ENCODE peak calls at places on chromosomes 11 and 22, in nine cellular contexts. B is adipocyte; L is heart right ventricle; P is CD8-positive, alpha-beta memory T cell; T is MM.1S; J is OCI-LY7; W is ovary; I is cardiac muscle cell; F is GM23248. Z is an unnamed sample.

GRCh38 chr11:129090056-129090455 is 102.1 kb downstream of the ARHGAP32 start:
- DNase-seq in P (no peak), T (no peak), J (no peak), L (no peak), B (peak; percentile 47), W (no peak), F (peak; percentile 26), I (peak; percentile 70), Z (no peak)

GRCh38 chr11:58061813-58062212 is 31.1 kb downstream of the OR6Q1 start:
- DNase-seq in W (no peak), T (no peak), I (peak; percentile 49), P (no peak), J (no peak), L (no peak), B (no peak), F (peak; percentile 96), Z (no peak)

GRCh38 chr11:122748968-122749687 is 89.2 kb upstream of the CRTAM start:
- DNase-seq in F (peak; percentile 97), W (no peak), T (peak; percentile 97), P (no peak), I (peak; percentile 88), B (peak; percentile 74), L (peak; percentile 16), J (peak; percentile 70), Z (no peak)

GRCh38 chr11:19711911-19712280 is 741 bp upstream of the NAV2 start:
- DNase-seq in P (no peak), J (no peak), L (no peak), I (no peak), T (peak; percentile 55), W (no peak), B (no peak), F (peak; percentile 62), Z (no peak)

GRCh38 chr22:27192135-27192900 is 534.9 kb downstream of the MIAT start:
- DNase-seq in I (peak; percentile 25), F (peak; percentile 26), P (no peak), T (no peak), W (no peak), B (no peak), J (no peak), L (no peak), Z (no peak)

GRCh38 chr22:47204002-47204979 is 441.8 kb downstream of the TBC1D22A start:
- DNase-seq in W (peak; percentile 86), L (no peak), T (no peak), P (no peak), F (no peak), J (no peak), I (peak; percentile 15), B (no peak), Z (no peak)

GRCh38 chr11:10692716-10693115 is 839 bp downstream of the IRAG1 start:
- DNase-seq in P (no peak), W (no peak), F (no peak), I (no peak), J (no peak), L (no peak), T (no peak), B (no peak), Z (no peak)

GRCh38 chr11:75422248-75423231 is 10.5 kb downstream of the KLHL35 start:
- DNase-seq in F (no peak), T (no peak), P (no peak), B (no peak), L (no peak), J (no peak), I (no peak), W (no peak), Z (no peak)

DNA sequence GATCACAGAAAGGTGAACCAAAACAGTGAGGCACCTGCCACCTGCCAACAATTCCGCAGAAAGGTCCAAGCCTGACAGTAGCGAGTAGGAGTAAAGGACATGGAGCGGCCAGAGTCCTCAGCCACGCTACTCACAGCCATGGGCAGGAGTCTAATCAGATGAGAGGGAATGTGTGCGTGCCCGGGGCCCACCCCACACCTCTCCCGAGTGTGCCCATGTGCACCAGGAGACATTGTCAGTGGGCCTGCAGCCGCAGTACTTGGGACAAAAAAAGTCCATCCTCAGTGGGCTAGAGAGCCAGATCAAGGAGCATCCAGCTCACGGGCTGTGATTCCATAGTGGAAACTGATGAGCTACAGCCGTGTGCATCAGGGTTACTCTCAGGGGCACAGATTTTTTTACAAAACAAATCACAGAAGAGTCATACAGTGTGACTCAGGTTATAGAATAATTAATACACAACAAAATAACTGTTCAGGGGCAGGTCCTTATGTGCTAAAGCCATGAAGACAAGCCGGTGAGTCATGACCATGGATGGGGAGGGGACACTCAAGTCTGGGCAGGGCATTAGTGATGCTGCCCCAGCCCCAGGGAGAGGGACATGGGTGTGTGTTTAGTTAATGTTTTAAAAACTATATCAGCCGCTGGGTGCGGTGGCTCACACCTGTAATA is 12.0 kb downstream of the SART1 start:
- DNase-seq in B (no peak), P (no peak), I (no peak), L (no peak), F (peak; percentile 68), J (no peak), W (no peak), T (no peak), Z (no peak)
- H3K4me1 ChIP-seq in B (peaks cover 14% of the 10 kb centered on the region), P (no peaks in the 10 kb centered on the region), I (no peaks in the 10 kb centered on the region), L (no peaks in the 10 kb centered on the region), F (no peaks in the 10 kb centered on the region), J (no peaks in the 10 kb centered on the region), W (no peaks in the 10 kb centered on the region), T (no peaks in the 10 kb centered on the region), Z (no peaks in the 10 kb centered on the region)

GRCh38 chr11:35165416-35166368 is 26.7 kb downstream of the CD44 start:
- DNase-seq in I (peak; percentile 87), T (peak; percentile 98), J (peak; percentile 82), W (no peak), B (peak; percentile 75), L (peak; percentile 43), F (peak; percentile 88), P (peak; percentile 99), Z (no peak)
- H3K4me1 ChIP-seq in I (peaks cover 10% of the 10 kb centered on the region), T (peaks cover 93% of the 10 kb centered on the region), J (peaks cover 43% of the 10 kb centered on the region), W (peaks cover 5% of the 10 kb centered on the region), B (peaks cover 100% of the 10 kb centered on the region), L (peaks cover 41% of the 10 kb centered on the region), F (peaks cover 98% of the 10 kb centered on the region), P (peaks cover 97% of the 10 kb centered on the region), Z (peaks cover 1% of the 10 kb centered on the region)

DNA sequence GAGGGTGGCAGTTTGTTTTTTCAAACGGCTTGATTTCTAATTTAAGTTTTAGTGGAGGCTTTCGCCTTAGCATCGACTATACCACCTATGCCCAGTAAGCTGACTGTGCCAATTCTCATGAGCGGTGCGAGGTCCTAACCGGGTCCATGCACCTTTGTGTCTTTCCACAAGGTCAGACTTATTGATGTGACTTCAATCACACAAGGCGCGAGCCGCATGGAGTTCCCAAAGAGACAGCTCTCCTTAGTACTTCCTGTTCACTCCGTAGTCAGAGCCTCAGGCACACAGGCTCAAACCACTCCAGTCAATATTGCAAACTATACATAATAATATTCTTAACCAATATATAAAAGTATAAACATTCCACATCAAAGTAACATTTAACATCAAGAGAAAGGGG is 18.2 kb downstream of the ST14 start:
- DNase-seq in B (no peak), I (no peak), J (peak; percentile 29), F (no peak), W (no peak), P (no peak), L (no peak), T (no peak), Z (no peak)
- H3K4me1 ChIP-seq in B (peaks cover 18% of the 10 kb centered on the region), I (peaks cover 19% of the 10 kb centered on the region), J (peaks cover 86% of the 10 kb centered on the region), F (peaks cover 9% of the 10 kb centered on the region), W (peaks cover 6% of the 10 kb centered on the region), P (no peaks in the 10 kb centered on the region), L (peaks cover 41% of the 10 kb centered on the region), T (peaks cover 55% of the 10 kb centered on the region), Z (no peaks in the 10 kb centered on the region)

GRCh38 chr11:118000850-118001228 is 14.6 kb downstream of the IL10RA start:
- DNase-seq in I (no peak), L (no peak), P (no peak), T (no peak), F (no peak), J (no peak), B (no peak), W (no peak), Z (no peak)
- H3K4me1 ChIP-seq in I (peaks cover 4% of the 10 kb centered on the region), L (peaks cover 3% of the 10 kb centered on the region), P (peaks cover 88% of the 10 kb centered on the region), T (peaks cover 38% of the 10 kb centered on the region), F (no peaks in the 10 kb centered on the region), J (peaks cover 40% of the 10 kb centered on the region), B (no peaks in the 10 kb centered on the region), W (peaks cover 3% of the 10 kb centered on the region), Z (peaks cover 1% of the 10 kb centered on the region)

GRCh38 chr11:112996924-112997323 is 35.7 kb downstream of the NCAM1 start:
- DNase-seq in W (no peak), T (no peak), I (no peak), P (no peak), J (no peak), F (no peak), B (no peak), L (no peak), Z (no peak)

GRCh38 chr11:113006916-113007445 is 45.8 kb downstream of the NCAM1 start:
- DNase-seq in I (peak; percentile 15), B (no peak), L (no peak), J (no peak), F (no peak), W (no peak), P (no peak), T (no peak), Z (no peak)

GRCh38 chr11:112999518-112999917 is 38.3 kb downstream of the NCAM1 start:
- DNase-seq in W (no peak), B (no peak), I (no peak), P (no peak), T (no peak), F (no peak), J (no peak), L (no peak), Z (no peak)

GRCh38 chr11:112997829-112998228 is 36.6 kb downstream of the NCAM1 start:
- DNase-seq in I (no peak), B (no peak), J (no peak), F (no peak), T (no peak), P (no peak), W (no peak), L (no peak), Z (no peak)

DNA sequence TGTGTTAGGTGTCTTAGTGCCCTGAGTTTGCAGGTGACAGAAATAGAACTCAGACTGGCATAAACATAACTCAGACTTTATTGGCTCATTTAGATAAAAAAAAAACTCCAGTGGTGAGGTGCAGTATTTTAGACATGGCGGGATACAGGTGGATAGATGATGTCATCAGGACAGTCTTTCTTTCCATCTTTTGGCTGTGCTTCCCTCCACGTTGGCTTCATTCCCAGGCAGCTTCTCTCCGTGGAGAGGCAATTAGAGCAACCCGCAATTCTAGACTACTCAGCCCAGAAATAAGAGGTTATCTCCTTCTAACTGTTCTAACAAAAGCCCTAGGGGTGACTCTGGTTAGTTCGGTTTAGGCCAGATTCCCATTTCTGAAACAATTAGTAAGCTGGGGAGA is 40.5 kb downstream of the NCAM1 start:
- DNase-seq in T (no peak), B (no peak), P (no peak), W (peak; percentile 49), J (no peak), F (no peak), L (no peak), I (no peak), Z (no peak)
- H3K4me1 ChIP-seq in T (peaks cover 22% of the 10 kb centered on the region), B (no peaks in the 10 kb centered on the region), P (no peaks in the 10 kb centered on the region), W (no peaks in the 10 kb centered on the region), J (no peaks in the 10 kb centered on the region), F (no peaks in the 10 kb centered on the region), L (peaks cover 33% of the 10 kb centered on the region), I (peaks cover 7% of the 10 kb centered on the region), Z (no peaks in the 10 kb centered on the region)

GRCh38 chr11:86061483-86061882 is 7.4 kb downstream of the PICALM start:
- DNase-seq in W (no peak), P (no peak), J (no peak), B (no peak), L (no peak), I (no peak), T (no peak), F (no peak), Z (no peak)
- H3K4me1 ChIP-seq in W (peaks cover 7% of the 10 kb centered on the region), P (peaks cover 64% of the 10 kb centered on the region), J (peaks cover 43% of the 10 kb centered on the region), B (peaks cover 68% of the 10 kb centered on the region), L (peaks cover 81% of the 10 kb centered on the region), I (peaks cover 43% of the 10 kb centered on the region), T (peaks cover 4% of the 10 kb centered on the region), F (peaks cover 60% of the 10 kb centered on the region), Z (no peaks in the 10 kb centered on the region)

GRCh38 chr22:29916007-29916544 is 33.1 kb downstream of the MTMR3 start:
- DNase-seq in T (no peak), P (no peak), F (no peak), L (no peak), I (no peak), J (no peak), B (peak; percentile 22), W (no peak), Z (no peak)
- H3K4me1 ChIP-seq in T (no peaks in the 10 kb centered on the region), P (peaks cover 6% of the 10 kb centered on the region), F (peaks cover 66% of the 10 kb centered on the region), L (peaks cover 65% of the 10 kb centered on the region), I (no peaks in the 10 kb centered on the region), J (peaks cover 4% of the 10 kb centered on the region), B (peaks cover 58% of the 10 kb centered on the region), W (peaks cover 20% of the 10 kb centered on the region), Z (peaks cover 3% of the 10 kb centered on the region)